ENCODE peak calls at places on chromosomes 16 and 17, in seven cellular contexts. One of them, this sample, is unnamed. For H3K4me1, the result is how much of the 10 kb centered on the place peaks cover.

GRCh38 chr17:7022791-7023571 is at the start of gene BCL6B:
- DNase-seq in gastrocnemius medialis: no peak
- DNase-seq in heart left ventricle: peak
- DNase-seq in transverse colon: no peak
- DNase-seq in adrenal gland: no peak
- DNase-seq in neuronal stem cell: no peak
- DNase-seq in NT2/D1: no peak
- DNase-seq in this sample: no peak

GRCh38 chr17:75707096-75707720 is 14.1 kb upstream of the ITGB4 start:
- DNase-seq in gastrocnemius medialis: no peak
- DNase-seq in heart left ventricle: peak
- DNase-seq in transverse colon: no peak
- DNase-seq in adrenal gland: peak
- DNase-seq in neuronal stem cell: no peak
- DNase-seq in NT2/D1: no peak
- DNase-seq in this sample: no peak

GRCh38 chr16:67246081-67246944 is 968 bp downstream of the FHOD1 start:
- DNase-seq in gastrocnemius medialis: peak
- DNase-seq in heart left ventricle: peak
- DNase-seq in transverse colon: peak
- DNase-seq in adrenal gland: peak
- DNase-seq in neuronal stem cell: peak
- DNase-seq in NT2/D1: peak
- DNase-seq in this sample: peak

GRCh38 chr17:8289103-8289397 is 580 bp downstream of the RANGRF start:
- DNase-seq in gastrocnemius medialis: no peak
- DNase-seq in heart left ventricle: no peak
- DNase-seq in transverse colon: no peak
- DNase-seq in adrenal gland: no peak
- DNase-seq in neuronal stem cell: no peak
- DNase-seq in NT2/D1: no peak
- DNase-seq in this sample: no peak

GRCh38 chr17:41844971-41845370 is 7.3 kb downstream of the KLHL10 start:
- DNase-seq in gastrocnemius medialis: no peak
- DNase-seq in heart left ventricle: no peak
- DNase-seq in transverse colon: no peak
- DNase-seq in adrenal gland: no peak
- DNase-seq in neuronal stem cell: no peak
- DNase-seq in NT2/D1: no peak
- DNase-seq in this sample: no peak

GRCh38 chr16:57677622-57678369 is 9.7 kb downstream of the ADGRG3 start:
- DNase-seq in gastrocnemius medialis: no peak
- DNase-seq in heart left ventricle: no peak
- DNase-seq in transverse colon: no peak
- DNase-seq in adrenal gland: no peak
- DNase-seq in neuronal stem cell: no peak
- DNase-seq in NT2/D1: no peak
- DNase-seq in this sample: no peak

GRCh38 chr16:53952215-53953208 is 248.6 kb downstream of the FTO start:
- DNase-seq in gastrocnemius medialis: no peak
- DNase-seq in heart left ventricle: no peak
- DNase-seq in transverse colon: no peak
- DNase-seq in adrenal gland: no peak
- DNase-seq in neuronal stem cell: no peak
- DNase-seq in NT2/D1: no peak
- DNase-seq in this sample: no peak

GRCh38 chr17:69819316-69820087 is 255.5 kb upstream of the KCNJ16 start:
- DNase-seq in gastrocnemius medialis: no peak
- DNase-seq in heart left ventricle: no peak
- DNase-seq in transverse colon: no peak
- DNase-seq in adrenal gland: no peak
- DNase-seq in neuronal stem cell: no peak
- DNase-seq in NT2/D1: no peak
- DNase-seq in this sample: no peak

GRCh38 chr16:89564476-89565255 is 4.2 kb downstream of the RPL13 start:
- DNase-seq in gastrocnemius medialis: no peak
- DNase-seq in heart left ventricle: no peak
- DNase-seq in transverse colon: peak
- DNase-seq in adrenal gland: no peak
- DNase-seq in neuronal stem cell: no peak
- DNase-seq in NT2/D1: no peak
- DNase-seq in this sample: no peak

GRCh38 chr16:81797443-81797842 is 18.4 kb downstream of the PLCG2 start:
- DNase-seq in gastrocnemius medialis: no peak
- DNase-seq in heart left ventricle: peak
- DNase-seq in transverse colon: peak
- DNase-seq in adrenal gland: no peak
- DNase-seq in neuronal stem cell: no peak
- DNase-seq in NT2/D1: no peak
- DNase-seq in this sample: no peak

GRCh38 chr17:28270926-28271325 is 48.1 kb upstream of the TMEM97 start:
- DNase-seq in gastrocnemius medialis: no peak
- DNase-seq in heart left ventricle: no peak
- DNase-seq in transverse colon: no peak
- DNase-seq in adrenal gland: no peak
- DNase-seq in neuronal stem cell: no peak
- DNase-seq in NT2/D1: no peak
- DNase-seq in this sample: no peak

GRCh38 chr17:78528541-78528940 is 48.7 kb downstream of the DNAH17 start:
- DNase-seq in gastrocnemius medialis: no peak
- DNase-seq in heart left ventricle: no peak
- DNase-seq in transverse colon: no peak
- DNase-seq in adrenal gland: no peak
- DNase-seq in neuronal stem cell: no peak
- DNase-seq in NT2/D1: no peak
- DNase-seq in this sample: no peak

GRCh38 chr17:58351710-58352017 is 337 bp downstream of the SUPT4H1 start:
- DNase-seq in gastrocnemius medialis: no peak
- DNase-seq in heart left ventricle: no peak
- DNase-seq in transverse colon: no peak
- DNase-seq in adrenal gland: no peak
- DNase-seq in neuronal stem cell: peak
- DNase-seq in NT2/D1: no peak
- DNase-seq in this sample: no peak

GRCh38 chr16:89431158-89431584 is 59.2 kb downstream of the ANKRD11 start:
- DNase-seq in gastrocnemius medialis: no peak
- DNase-seq in heart left ventricle: no peak
- DNase-seq in transverse colon: peak
- DNase-seq in adrenal gland: no peak
- DNase-seq in neuronal stem cell: no peak
- DNase-seq in NT2/D1: no peak
- DNase-seq in this sample: peak

GRCh38 chr16:88764913-88765349 is 20.1 kb downstream of the PIEZO1 start:
- DNase-seq in gastrocnemius medialis: no peak
- DNase-seq in heart left ventricle: no peak
- DNase-seq in transverse colon: no peak
- DNase-seq in adrenal gland: no peak
- DNase-seq in neuronal stem cell: no peak
- DNase-seq in NT2/D1: no peak
- DNase-seq in this sample: no peak

GRCh38 chr17:71638668-71639067 is 482.2 kb upstream of the SOX9 start:
- DNase-seq in gastrocnemius medialis: no peak
- DNase-seq in heart left ventricle: no peak
- DNase-seq in transverse colon: no peak
- DNase-seq in adrenal gland: no peak
- DNase-seq in neuronal stem cell: no peak
- DNase-seq in NT2/D1: no peak
- DNase-seq in this sample: no peak

GRCh38 chr16:2766430-2767139 is 10.5 kb downstream of the ELOB start:
- DNase-seq in gastrocnemius medialis: no peak
- DNase-seq in heart left ventricle: no peak
- DNase-seq in transverse colon: no peak
- DNase-seq in adrenal gland: no peak
- DNase-seq in neuronal stem cell: no peak
- DNase-seq in NT2/D1: no peak
- DNase-seq in this sample: no peak

GRCh38 chr16:66196770-66197169 is 169.7 kb upstream of the CDH5 start:
- DNase-seq in gastrocnemius medialis: no peak
- DNase-seq in heart left ventricle: no peak
- DNase-seq in transverse colon: no peak
- DNase-seq in adrenal gland: no peak
- DNase-seq in neuronal stem cell: no peak
- DNase-seq in NT2/D1: no peak
- DNase-seq in this sample: no peak

GRCh38 chr16:17166095-17166494 is 304.7 kb downstream of the XYLT1 start:
- DNase-seq in gastrocnemius medialis: no peak
- DNase-seq in heart left ventricle: no peak
- DNase-seq in transverse colon: no peak
- DNase-seq in adrenal gland: no peak
- DNase-seq in neuronal stem cell: no peak
- DNase-seq in NT2/D1: no peak
- DNase-seq in this sample: no peak

GRCh38 chr16:78866556-78866955 is 734.0 kb downstream of the MAF start:
- DNase-seq in gastrocnemius medialis: no peak
- DNase-seq in heart left ventricle: peak
- DNase-seq in transverse colon: no peak
- DNase-seq in adrenal gland: no peak
- DNase-seq in neuronal stem cell: no peak
- DNase-seq in NT2/D1: no peak
- DNase-seq in this sample: peak

DNA sequence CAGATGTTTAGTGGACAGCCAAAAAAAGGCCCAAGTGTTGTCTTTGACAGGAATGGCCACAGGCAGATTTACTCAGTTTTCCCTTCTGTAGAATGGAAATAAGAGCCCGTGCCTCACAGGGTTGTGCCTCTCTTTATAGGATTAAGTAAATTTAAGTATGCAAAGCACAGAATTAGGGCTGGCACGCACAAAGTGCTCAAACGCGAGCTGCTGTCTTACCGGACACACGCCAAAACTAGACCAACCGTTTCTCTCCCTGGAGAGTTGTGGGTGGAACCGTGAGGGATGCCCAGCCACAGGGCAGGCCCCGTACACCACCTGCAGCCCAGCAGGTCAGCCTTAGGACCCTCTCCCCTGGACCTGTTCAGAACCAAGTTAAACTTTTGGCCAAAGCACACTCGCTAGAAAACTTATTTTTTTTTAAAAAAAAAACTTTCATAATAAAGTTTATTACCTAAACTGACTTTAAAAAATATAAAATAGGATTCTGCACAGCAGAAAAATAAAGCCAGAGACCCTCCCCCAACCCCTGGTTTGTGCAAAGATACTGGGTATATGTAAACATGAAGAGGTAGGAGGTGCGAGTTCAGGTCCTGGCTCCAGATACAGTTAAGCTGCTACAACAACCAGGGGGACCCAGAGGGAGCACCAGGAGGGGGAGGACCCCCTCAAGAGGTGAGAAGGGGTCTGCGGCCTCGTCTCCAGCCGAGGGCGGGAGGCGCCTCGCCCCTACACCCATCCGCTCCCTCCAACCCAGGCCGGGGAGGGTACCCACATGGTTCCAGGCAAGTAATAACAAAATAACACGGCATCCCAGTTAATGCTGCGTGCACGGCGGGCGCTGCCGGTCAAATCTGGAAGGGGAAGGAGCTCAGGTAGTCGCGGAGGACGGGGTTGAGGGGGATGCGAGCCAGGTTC is 1.8 kb downstream of the SOCS1 start:
- DNase-seq in gastrocnemius medialis: no peak
- DNase-seq in heart left ventricle: no peak
- DNase-seq in transverse colon: no peak
- DNase-seq in adrenal gland: no peak
- DNase-seq in neuronal stem cell: no peak
- DNase-seq in NT2/D1: no peak
- DNase-seq in this sample: no peak
- H3K4me1 ChIP-seq in gastrocnemius medialis: under half
- H3K4me1 ChIP-seq in heart left ventricle: under half
- H3K4me1 ChIP-seq in transverse colon: under half
- H3K4me1 ChIP-seq in adrenal gland: under half
- H3K4me1 ChIP-seq in neuronal stem cell: under half
- H3K4me1 ChIP-seq in NT2/D1: under half
- H3K4me1 ChIP-seq in this sample: under half

GRCh38 chr17:81558941-81559806 is 7.0 kb upstream of the FAAP100 start:
- DNase-seq in gastrocnemius medialis: no peak
- DNase-seq in heart left ventricle: peak
- DNase-seq in transverse colon: no peak
- DNase-seq in adrenal gland: no peak
- DNase-seq in neuronal stem cell: no peak
- DNase-seq in NT2/D1: no peak
- DNase-seq in this sample: peak
- H3K4me1 ChIP-seq in gastrocnemius medialis: under half
- H3K4me1 ChIP-seq in heart left ventricle: under half
- H3K4me1 ChIP-seq in transverse colon: under half
- H3K4me1 ChIP-seq in adrenal gland: under half
- H3K4me1 ChIP-seq in neuronal stem cell: under half
- H3K4me1 ChIP-seq in NT2/D1: under half
- H3K4me1 ChIP-seq in this sample: under half

DNA sequence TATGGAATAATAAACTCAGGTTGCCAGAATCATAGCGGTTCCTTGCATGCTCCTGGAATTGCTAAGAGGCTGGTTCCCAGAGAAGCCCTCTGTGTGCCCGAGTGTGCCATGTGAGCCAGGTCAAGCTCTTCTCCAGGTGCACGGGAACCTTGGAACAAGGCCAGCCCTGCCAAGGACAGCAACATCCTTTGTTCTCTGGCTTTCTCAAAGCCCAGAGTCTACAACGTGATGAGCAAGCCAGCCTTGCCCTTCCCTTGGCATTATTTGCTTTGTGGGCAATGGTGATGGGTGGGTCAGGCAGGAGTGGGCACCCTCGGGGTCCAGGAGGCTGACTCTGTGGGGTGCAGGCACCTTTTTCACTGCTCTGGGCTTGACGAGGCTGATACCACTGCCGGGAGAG is 14.2 kb upstream of the SEC14L1 start:
- DNase-seq in gastrocnemius medialis: no peak
- DNase-seq in heart left ventricle: no peak
- DNase-seq in transverse colon: peak
- DNase-seq in adrenal gland: peak
- DNase-seq in neuronal stem cell: no peak
- DNase-seq in NT2/D1: no peak
- DNase-seq in this sample: no peak
- H3K4me1 ChIP-seq in gastrocnemius medialis: under half
- H3K4me1 ChIP-seq in heart left ventricle: under half
- H3K4me1 ChIP-seq in transverse colon: under half
- H3K4me1 ChIP-seq in adrenal gland: under half
- H3K4me1 ChIP-seq in neuronal stem cell: under half
- H3K4me1 ChIP-seq in NT2/D1: under half
- H3K4me1 ChIP-seq in this sample: under half

GRCh38 chr17:65593870-65594584 is 32.6 kb upstream of the AXIN2 start:
- DNase-seq in gastrocnemius medialis: no peak
- DNase-seq in heart left ventricle: no peak
- DNase-seq in transverse colon: no peak
- DNase-seq in adrenal gland: no peak
- DNase-seq in neuronal stem cell: peak
- DNase-seq in NT2/D1: no peak
- DNase-seq in this sample: no peak

GRCh38 chr17:65594585-65594940 is 33.1 kb upstream of the AXIN2 start:
- DNase-seq in gastrocnemius medialis: no peak
- DNase-seq in heart left ventricle: no peak
- DNase-seq in transverse colon: no peak
- DNase-seq in adrenal gland: no peak
- DNase-seq in neuronal stem cell: no peak
- DNase-seq in NT2/D1: no peak
- DNase-seq in this sample: no peak

GRCh38 chr17:65592131-65592965 is 30.9 kb upstream of the AXIN2 start:
- DNase-seq in gastrocnemius medialis: no peak
- DNase-seq in heart left ventricle: no peak
- DNase-seq in transverse colon: no peak
- DNase-seq in adrenal gland: no peak
- DNase-seq in neuronal stem cell: no peak
- DNase-seq in NT2/D1: no peak
- DNase-seq in this sample: no peak

GRCh38 chr17:65595071-65595655 is 33.7 kb upstream of the AXIN2 start:
- DNase-seq in gastrocnemius medialis: no peak
- DNase-seq in heart left ventricle: no peak
- DNase-seq in transverse colon: no peak
- DNase-seq in adrenal gland: no peak
- DNase-seq in neuronal stem cell: no peak
- DNase-seq in NT2/D1: no peak
- DNase-seq in this sample: no peak

GRCh38 chr17:65593092-65593869 is 31.8 kb upstream of the AXIN2 start:
- DNase-seq in gastrocnemius medialis: no peak
- DNase-seq in heart left ventricle: no peak
- DNase-seq in transverse colon: no peak
- DNase-seq in adrenal gland: no peak
- DNase-seq in neuronal stem cell: no peak
- DNase-seq in NT2/D1: no peak
- DNase-seq in this sample: no peak
- H3K4me1 ChIP-seq in gastrocnemius medialis: under half
- H3K4me1 ChIP-seq in heart left ventricle: under half
- H3K4me1 ChIP-seq in transverse colon: under half
- H3K4me1 ChIP-seq in adrenal gland: under half
- H3K4me1 ChIP-seq in neuronal stem cell: under half
- H3K4me1 ChIP-seq in NT2/D1: under half
- H3K4me1 ChIP-seq in this sample: under half